ENCODE peak calls at places on chromosomes 4 and X, in eight cellular contexts. G is SK-N-SH; O is mesendoderm; F is K562; E is CD8-positive, alpha-beta T cell; K is lower lobe of right lung; D is HCT116; L is uterus. N is an unnamed sample.
A peak's percentile ranks its signal among the peaks of the same experiment; 100 is the strongest.

GRCh38 chr4:73599182-73599581 is 21.1 kb downstream of the RASSF6 start:
- DNase-seq in G (no peak), O (peak; percentile 95), F (peak; percentile 29), E (no peak), K (no peak), D (peak; percentile 38), L (no peak), N (no peak)

GRCh38 chr4:93080316-93080715 is 748.2 kb upstream of the ATOH1 start:
- DNase-seq in G (no peak), O (no peak), F (no peak), E (no peak), K (no peak), D (no peak), L (no peak), N (no peak)

GRCh38 chr4:13921805-13922204 is 294.3 kb upstream of the BOD1L1 start:
- DNase-seq in G (no peak), O (no peak), F (no peak), E (no peak), K (no peak), D (no peak), L (no peak), N (no peak)

GRCh38 chr4:71945791-71946190 is 86.0 kb upstream of the NPFFR2 start:
- DNase-seq in G (no peak), O (no peak), F (no peak), E (no peak), K (no peak), D (no peak), L (no peak), N (no peak)

GRCh38 chr4:150547154-150547838 is 34.7 kb upstream of the MAB21L2 start:
- DNase-seq in G (no peak), O (no peak), F (no peak), E (no peak), K (no peak), D (no peak), L (no peak), N (no peak)

GRCh38 chrX:9662148-9662547 is 103.5 kb downstream of the GPR143 start:
- DNase-seq in G (no peak), O (no peak), F (no peak), E (no peak), K (no peak), D (no peak), L (no peak), N (no peak)

GRCh38 chrX:150940844-150941495 is 42.2 kb upstream of the HMGB3 start:
- DNase-seq in G (no peak), O (no peak), F (peak; percentile 11), E (no peak), K (no peak), D (no peak), L (no peak), N (no peak)

GRCh38 chr4:100736651-100737450 is 219.0 kb upstream of the EMCN start:
- DNase-seq in G (no peak), O (peak; percentile 14), F (no peak), E (no peak), K (no peak), D (peak; percentile 31), L (no peak), N (no peak)

GRCh38 chr4:47839259-47839658 is 1.4 kb upstream of the CORIN start:
- DNase-seq in G (no peak), O (peak; percentile 45), F (no peak), E (peak; percentile 22), K (no peak), D (no peak), L (peak; percentile 18), N (no peak)

GRCh38 chr4:75158451-75158850 is 225.5 kb downstream of the PARM1 start:
- DNase-seq in G (no peak), O (no peak), F (no peak), E (no peak), K (no peak), D (no peak), L (no peak), N (no peak)

GRCh38 chr4:140049024-140049923 is 104.7 kb downstream of the MAML3 start:
- DNase-seq in G (peak; percentile 62), O (peak; percentile 99), F (no peak), E (peak; percentile 71), K (no peak), D (no peak), L (peak; percentile 64), N (peak; percentile 65)

GRCh38 chrX:15206306-15206705 is 63.6 kb downstream of the ASB9 start:
- DNase-seq in G (no peak), O (no peak), F (no peak), E (no peak), K (no peak), D (no peak), L (no peak), N (no peak)

GRCh38 chr4:38411092-38411491 is 252.9 kb upstream of the KLF3 start:
- DNase-seq in G (no peak), O (no peak), F (no peak), E (no peak), K (no peak), D (no peak), L (no peak), N (no peak)

DNA sequence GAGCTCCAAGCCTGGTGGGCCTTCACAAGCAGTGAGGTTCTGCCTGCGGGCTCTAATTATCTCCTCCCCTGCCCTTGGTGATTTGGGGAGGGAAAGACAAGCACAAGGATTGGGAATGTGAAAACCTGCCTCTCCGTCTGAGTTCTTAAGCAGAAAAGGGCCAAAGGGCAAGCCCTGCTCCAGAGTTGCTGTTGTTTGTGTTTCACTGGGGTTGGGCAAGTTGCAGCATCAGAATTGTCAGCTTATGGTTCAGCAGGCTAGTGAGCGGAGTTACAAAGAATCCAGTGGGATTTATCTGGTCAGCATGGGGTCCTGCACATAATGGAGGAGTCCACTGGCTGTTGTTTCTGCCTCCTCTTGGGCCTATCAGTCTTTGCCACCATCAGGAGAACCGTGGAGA is 60.5 kb downstream of the NHS start:
- DNase-seq in G (no peak), O (peak; percentile 43), F (no peak), E (no peak), K (no peak), D (no peak), L (no peak), N (no peak)
- H3K27ac ChIP-seq in G (no peak overlapping the region), O (peak overlapping the region; percentile 26), F (no peak overlapping the region), E (no peak overlapping the region), K (no peak overlapping the region), D (no peak overlapping the region), L (no peak overlapping the region), N (no peak overlapping the region)

DNA sequence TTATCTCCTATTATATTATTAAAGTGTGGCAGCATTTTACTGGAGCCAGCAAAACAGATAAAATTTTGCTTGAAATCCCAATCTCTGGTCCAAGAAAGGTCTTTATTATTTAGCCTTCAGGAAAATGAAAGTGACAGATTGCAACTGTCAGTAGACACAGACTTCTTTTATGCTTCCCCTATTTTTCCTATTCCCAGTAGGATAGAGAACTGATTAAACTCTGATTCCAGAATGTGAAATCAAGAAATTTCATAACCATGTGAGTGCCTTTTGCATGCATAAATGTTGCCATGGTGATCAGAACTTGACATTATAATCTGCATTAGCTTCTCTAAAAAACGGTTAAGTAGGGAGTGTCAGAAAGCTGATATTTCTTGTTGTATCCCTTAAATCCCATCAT is 255.2 kb upstream of the GABRA2 start:
- DNase-seq in G (no peak), O (no peak), F (no peak), E (no peak), K (no peak), D (no peak), L (no peak), N (no peak)
- H3K27ac ChIP-seq in G (no peak overlapping the region), O (no peak overlapping the region), F (no peak overlapping the region), E (no peak overlapping the region), K (no peak overlapping the region), D (no peak overlapping the region), L (no peak overlapping the region), N (no peak overlapping the region)

DNA sequence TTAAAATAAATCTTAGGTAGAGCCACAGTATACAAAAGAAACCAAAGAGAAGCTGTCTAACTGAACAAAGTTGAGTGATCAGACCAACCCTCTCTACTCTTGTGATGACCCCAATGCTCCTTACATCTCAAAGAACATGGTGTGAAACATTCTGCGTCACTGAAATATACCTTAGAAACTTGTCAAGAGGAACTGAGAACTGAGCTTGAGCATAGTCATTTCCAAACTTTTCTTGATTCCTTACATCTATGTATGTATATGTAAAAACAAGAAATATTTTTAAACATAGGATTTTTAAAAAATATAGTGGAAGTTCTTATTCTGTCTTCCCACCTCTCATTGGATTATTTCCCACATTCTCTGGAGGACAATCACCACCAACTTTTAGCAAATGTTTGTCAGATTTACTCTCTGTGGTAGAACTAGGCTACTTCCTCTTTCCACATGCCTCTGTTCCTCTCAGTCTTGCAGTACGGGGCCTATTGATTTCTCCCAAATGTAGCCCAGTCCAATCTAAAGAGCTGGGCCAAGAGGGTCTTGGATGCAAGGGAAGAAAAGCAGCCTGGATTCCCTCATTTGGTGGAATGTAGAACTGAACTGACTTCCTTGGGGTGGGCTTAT is 98.2 kb upstream of the HHIP start:
- DNase-seq in G (no peak), O (no peak), F (no peak), E (no peak), K (no peak), D (no peak), L (no peak), N (no peak)
- H3K27ac ChIP-seq in G (no peak overlapping the region), O (no peak overlapping the region), F (no peak overlapping the region), E (no peak overlapping the region), K (no peak overlapping the region), D (no peak overlapping the region), L (no peak overlapping the region), N (no peak overlapping the region)

GRCh38 chr4:185712350-185713024 is 99.5 kb downstream of the SORBS2 start:
- DNase-seq in G (no peak), O (no peak), F (no peak), E (no peak), K (no peak), D (no peak), L (no peak), N (no peak)

GRCh38 chr4:185710487-185710995 is 101.5 kb downstream of the SORBS2 start:
- DNase-seq in G (no peak), O (no peak), F (no peak), E (no peak), K (no peak), D (no peak), L (no peak), N (no peak)

GRCh38 chr4:185713731-185714130 is 98.3 kb downstream of the SORBS2 start:
- DNase-seq in G (no peak), O (no peak), F (no peak), E (no peak), K (no peak), D (no peak), L (no peak), N (no peak)

GRCh38 chr4:185711764-185712163 is 100.2 kb downstream of the SORBS2 start:
- DNase-seq in G (no peak), O (no peak), F (no peak), E (no peak), K (no peak), D (no peak), L (no peak), N (no peak)

DNA sequence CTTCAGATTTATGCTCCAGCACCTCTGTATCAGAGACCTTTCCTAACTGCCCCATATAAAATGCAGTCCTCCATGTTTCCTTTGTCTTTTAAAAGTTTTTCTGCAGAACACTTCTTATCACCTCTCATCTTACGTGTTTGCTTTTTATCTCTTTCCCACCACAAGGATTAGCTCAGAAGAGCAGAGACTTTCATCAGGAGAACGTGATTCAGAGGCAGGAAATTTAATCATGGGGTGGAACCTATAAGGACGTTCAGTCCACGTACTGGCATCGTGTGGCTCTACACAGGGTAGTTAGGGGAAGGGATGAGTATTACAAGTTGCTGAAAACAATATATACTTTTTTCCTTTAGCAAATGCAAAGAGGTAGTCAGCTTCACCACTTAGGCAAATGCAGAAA is 98.7 kb downstream of the SORBS2 start:
- DNase-seq in G (no peak), O (peak; percentile 35), F (no peak), E (no peak), K (no peak), D (no peak), L (no peak), N (no peak)
- H3K27ac ChIP-seq in G (no peak overlapping the region), O (no peak overlapping the region), F (no peak overlapping the region), E (no peak overlapping the region), K (no peak overlapping the region), D (no peak overlapping the region), L (no peak overlapping the region), N (no peak overlapping the region)

N was measured in upper lobe of right lung.